ENCODE peak calls at places on chromosomes 3 and 15, in five cellular contexts. M is aorta, J is cardiac muscle cell, W is H7, O is GM12865. E is an unnamed sample.

GRCh38 chr3:175153595-175153994 is 294.5 kb downstream of the NAALADL2 start:
- DNase-seq in M (no peak), J (no peak), W (no peak), O (no peak), E (no peak)

GRCh38 chr3:184237211-184237610 is 7.8 kb downstream of the VWA5B2 start:
- DNase-seq in M (no peak), J (no peak), W (peak; percentile 52), O (no peak), E (no peak)

GRCh38 chr15:51878446-51879386 is 49.3 kb downstream of the TMOD3 start:
- DNase-seq in M (no peak), J (no peak), W (no peak), O (no peak), E (no peak)

GRCh38 chr15:61200626-61201025 is 28.5 kb downstream of the RORA start:
- DNase-seq in M (no peak), J (no peak), W (no peak), O (no peak), E (no peak)

GRCh38 chr15:40054056-40054745 is 15.2 kb upstream of the SRP14 start:
- DNase-seq in M (no peak), J (no peak), W (no peak), O (peak; percentile 67), E (no peak)

GRCh38 chr15:57057134-57057930 is 138.9 kb downstream of the TCF12 start:
- DNase-seq in M (no peak), J (no peak), W (no peak), O (no peak), E (no peak)

GRCh38 chr3:114632757-114633424 is 339.1 kb downstream of the TIGIT start:
- DNase-seq in M (no peak), J (no peak), W (no peak), O (no peak), E (no peak)

GRCh38 chr15:57124036-57124435 is 205.6 kb downstream of the TCF12 start:
- DNase-seq in M (no peak), J (no peak), W (no peak), O (no peak), E (no peak)

GRCh38 chr15:85704720-85705119 is 90.0 kb downstream of the KLHL25 start:
- DNase-seq in M (no peak), J (peak; percentile 84), W (no peak), O (peak; percentile 56), E (no peak)

GRCh38 chr15:85707519-85708338 is 87.0 kb downstream of the KLHL25 start:
- DNase-seq in M (no peak), J (peak; percentile 76), W (no peak), O (peak; percentile 77), E (no peak)

GRCh38 chr15:85709250-85709649 is 85.5 kb downstream of the KLHL25 start:
- DNase-seq in M (no peak), J (no peak), W (no peak), O (peak; percentile 56), E (no peak)

GRCh38 chr15:85708402-85708932 is 86.3 kb downstream of the KLHL25 start:
- DNase-seq in M (no peak), J (peak; percentile 89), W (no peak), O (peak; percentile 56), E (no peak)

GRCh38 chr15:85706779-85707518 is 87.8 kb downstream of the KLHL25 start:
- DNase-seq in M (no peak), J (no peak), W (no peak), O (peak; percentile 88), E (no peak)
- H3K4me3 ChIP-seq in M (no peak overlapping the region), J (no peak overlapping the region), W (no peak overlapping the region), O (peak overlapping the region; percentile 70), E (peak overlapping the region; percentile 6)

GRCh38 chr3:170363471-170363994 is 6.0 kb downstream of the SKIL start:
- DNase-seq in M (no peak), J (no peak), W (no peak), O (no peak), E (no peak)

GRCh38 chr3:170360476-170360875 is 3.0 kb downstream of the SKIL start:
- DNase-seq in M (no peak), J (no peak), W (no peak), O (no peak), E (no peak)

GRCh38 chr3:170359178-170359704 is 1.7 kb downstream of the SKIL start:
- DNase-seq in M (no peak), J (no peak), W (no peak), O (no peak), E (no peak)

GRCh38 chr3:170360916-170361315 is 3.4 kb downstream of the SKIL start:
- DNase-seq in M (no peak), J (no peak), W (peak; percentile 16), O (no peak), E (no peak)

GRCh38 chr3:170361711-170362110 is 4.2 kb downstream of the SKIL start:
- DNase-seq in M (no peak), J (no peak), W (no peak), O (no peak), E (no peak)
- H3K4me3 ChIP-seq in M (peak overlapping the region; percentile 26), J (no peak overlapping the region), W (peak overlapping the region; percentile 95), O (no peak overlapping the region), E (no peak overlapping the region)

GRCh38 chr3:46865034-46865507 is 1.8 kb upstream of the MYL3 start:
- DNase-seq in M (peak; percentile 69), J (no peak), W (no peak), O (no peak), E (peak; percentile 23)
- H3K4me3 ChIP-seq in M (no peak overlapping the region), J (no peak overlapping the region), W (no peak overlapping the region), O (no peak overlapping the region), E (no peak overlapping the region)

GRCh38 chr3:57068437-57069089 is 8.1 kb downstream of the SPATA12 start:
- DNase-seq in M (peak; percentile 81), J (peak; percentile 22), W (no peak), O (peak; percentile 93), E (no peak)
- H3K4me3 ChIP-seq in M (no peak overlapping the region), J (no peak overlapping the region), W (no peak overlapping the region), O (no peak overlapping the region), E (no peak overlapping the region)

GRCh38 chr3:193716155-193716554 is 123.1 kb downstream of the OPA1 start:
- DNase-seq in M (no peak), J (no peak), W (no peak), O (no peak), E (no peak)
- H3K4me3 ChIP-seq in M (no peak overlapping the region), J (no peak overlapping the region), W (no peak overlapping the region), O (no peak overlapping the region), E (no peak overlapping the region)

GRCh38 chr3:127457746-127458145 is 132.8 kb downstream of the TPRA1 start:
- DNase-seq in M (peak; percentile 14), J (no peak), W (no peak), O (no peak), E (no peak)

GRCh38 chr3:127458698-127459097 is 131.8 kb downstream of the TPRA1 start:
- DNase-seq in M (peak; percentile 74), J (peak; percentile 89), W (peak; percentile 95), O (no peak), E (no peak)

GRCh38 chr3:127456471-127457093 is 134.0 kb downstream of the TPRA1 start:
- DNase-seq in M (peak; percentile 74), J (no peak), W (peak; percentile 81), O (no peak), E (peak; percentile 38)

GRCh38 chr3:127455541-127456450 is 134.7 kb downstream of the TPRA1 start:
- DNase-seq in M (peak; percentile 92), J (peak; percentile 86), W (peak; percentile 98), O (peak; percentile 71), E (peak; percentile 64)

GRCh38 chr3:127457094-127457475 is 133.4 kb downstream of the TPRA1 start:
- DNase-seq in M (peak; percentile 86), J (peak; percentile 50), W (peak; percentile 88), O (no peak), E (peak; percentile 35)
- H3K4me3 ChIP-seq in M (no peak overlapping the region), J (no peak overlapping the region), W (peak overlapping the region; percentile 62), O (no peak overlapping the region), E (no peak overlapping the region)

GRCh38 chr15:90099868-90100854 is 2.1 kb downstream of the IDH2 start:
- DNase-seq in M (peak; percentile 86), J (no peak), W (peak; percentile 14), O (peak; percentile 68), E (peak; percentile 78)
- H3K4me3 ChIP-seq in M (no peak overlapping the region), J (peak overlapping the region; percentile 92), W (no peak overlapping the region), O (peak overlapping the region; percentile 76), E (peak overlapping the region; percentile 94)

GRCh38 chr15:95624616-95625361 is 705.7 kb upstream of the NR2F2 start:
- DNase-seq in M (no peak), J (no peak), W (no peak), O (no peak), E (no peak)

GRCh38 chr15:95616306-95616705 is 714.2 kb upstream of the NR2F2 start:
- DNase-seq in M (no peak), J (no peak), W (no peak), O (no peak), E (no peak)

GRCh38 chr15:95622843-95623242 is 707.7 kb upstream of the NR2F2 start:
- DNase-seq in M (no peak), J (no peak), W (no peak), O (no peak), E (no peak)

GRCh38 chr15:95624100-95624499 is 706.4 kb upstream of the NR2F2 start:
- DNase-seq in M (no peak), J (no peak), W (no peak), O (no peak), E (no peak)

GRCh38 chr15:95620934-95621579 is 709.4 kb upstream of the NR2F2 start:
- DNase-seq in M (no peak), J (no peak), W (no peak), O (peak; percentile 45), E (no peak)
- H3K4me3 ChIP-seq in M (no peak overlapping the region), J (no peak overlapping the region), W (no peak overlapping the region), O (no peak overlapping the region), E (no peak overlapping the region)

E was measured in right lobe of liver.